ENCODE peak calls at places on chromosome 15, in six cellular contexts. Y is GM12891, J is GM12878, T is HepG2, A is K562, F is H1. Z is an unnamed sample.

GRCh38 chr15:70259030-70259424 is 161.3 kb upstream of the TLE3 start:
- DNase-seq in Y (no peak), J (no peak), T (no peak), A (peak), F (no peak), Z (no peak)

GRCh38 chr15:72141171-72142084 is 23.2 kb downstream of the SENP8 start:
- DNase-seq in Y (peak), J (peak), T (peak), A (no peak), F (no peak), Z (peak)

GRCh38 chr15:83380682-83381081 is 66.5 kb upstream of the SH3GL3 start:
- DNase-seq in Y (peak), J (peak), T (peak), A (peak), F (no peak), Z (peak)

GRCh38 chr15:88256261-88257230 is at the start of gene NTRK3:
- DNase-seq in Y (no peak), J (no peak), T (no peak), A (no peak), F (no peak), Z (no peak)

GRCh38 chr15:26235864-26236263 is 372.7 kb upstream of the ATP10A start:
- DNase-seq in Y (no peak), J (no peak), T (no peak), A (no peak), F (no peak), Z (no peak)

GRCh38 chr15:92205255-92205739 is 188.4 kb upstream of the ST8SIA2 start:
- DNase-seq in Y (no peak), J (no peak), T (peak), A (no peak), F (no peak), Z (no peak)

GRCh38 chr15:62697636-62698035 is 344.9 kb upstream of the TPM1 start:
- DNase-seq in Y (no peak), J (no peak), T (no peak), A (no peak), F (no peak), Z (no peak)

GRCh38 chr15:100114100-100114499 is 227.7 kb downstream of the ADAMTS17 start:
- DNase-seq in Y (no peak), J (no peak), T (no peak), A (no peak), F (no peak), Z (no peak)

GRCh38 chr15:40461958-40462357 is 8.8 kb upstream of the CHST14 start:
- DNase-seq in Y (no peak), J (no peak), T (no peak), A (no peak), F (no peak), Z (no peak)

GRCh38 chr15:68432665-68433064 is 702 bp upstream of the ITGA11 start:
- DNase-seq in Y (no peak), J (no peak), T (no peak), A (no peak), F (no peak), Z (no peak)

GRCh38 chr15:59689626-59690236 is 611 bp upstream of the BNIP2 start:
- DNase-seq in Y (no peak), J (no peak), T (peak), A (no peak), F (peak), Z (no peak)

GRCh38 chr15:80823995-80824394 is 44.8 kb downstream of the CEMIP start:
- DNase-seq in Y (no peak), J (peak), T (no peak), A (no peak), F (no peak), Z (no peak)

GRCh38 chr15:101479851-101480612 is 9.5 kb downstream of the PCSK6 start:
- DNase-seq in Y (no peak), J (no peak), T (no peak), A (no peak), F (no peak), Z (no peak)

GRCh38 chr15:77817434-77817833 is 184.7 kb upstream of the LINGO1 start:
- DNase-seq in Y (no peak), J (no peak), T (no peak), A (no peak), F (no peak), Z (no peak)

GRCh38 chr15:61501815-61502214 is 272.7 kb upstream of the RORA start:
- DNase-seq in Y (no peak), J (no peak), T (no peak), A (no peak), F (no peak), Z (no peak)

GRCh38 chr15:82810061-82810862 is 834 bp downstream of the WHAMM start:
- DNase-seq in Y (no peak), J (no peak), T (peak), A (peak), F (no peak), Z (no peak)

GRCh38 chr15:92803852-92804609 is 96.1 kb upstream of the CHD2 start:
- DNase-seq in Y (no peak), J (peak), T (peak), A (peak), F (no peak), Z (no peak)

GRCh38 chr15:25790003-25790660 is 73.0 kb downstream of the ATP10A start:
- DNase-seq in Y (no peak), J (no peak), T (no peak), A (no peak), F (no peak), Z (no peak)

GRCh38 chr15:31360843-31361763 is 34.5 kb downstream of the KLF13 start:
- DNase-seq in Y (peak), J (no peak), T (no peak), A (no peak), F (no peak), Z (peak)

GRCh38 chr15:70299931-70300858 is 202.5 kb upstream of the TLE3 start:
- DNase-seq in Y (peak), J (peak), T (no peak), A (no peak), F (no peak), Z (peak)

GRCh38 chr15:72902245-72902928 is 118.8 kb upstream of the ADPGK start:
- DNase-seq in Y (no peak), J (no peak), T (no peak), A (no peak), F (no peak), Z (no peak)

GRCh38 chr15:68054658-68055223 is 626 bp downstream of the PIAS1 start:
- DNase-seq in Y (no peak), J (no peak), T (peak), A (peak), F (peak), Z (peak)

GRCh38 chr15:64430000-64430735 is 30.2 kb upstream of the ZNF609 start:
- DNase-seq in Y (no peak), J (peak), T (no peak), A (peak), F (peak), Z (no peak)

GRCh38 chr15:49015896-49016295 is 30.4 kb downstream of the SECISBP2L start:
- DNase-seq in Y (no peak), J (no peak), T (no peak), A (no peak), F (no peak), Z (no peak)

DNA sequence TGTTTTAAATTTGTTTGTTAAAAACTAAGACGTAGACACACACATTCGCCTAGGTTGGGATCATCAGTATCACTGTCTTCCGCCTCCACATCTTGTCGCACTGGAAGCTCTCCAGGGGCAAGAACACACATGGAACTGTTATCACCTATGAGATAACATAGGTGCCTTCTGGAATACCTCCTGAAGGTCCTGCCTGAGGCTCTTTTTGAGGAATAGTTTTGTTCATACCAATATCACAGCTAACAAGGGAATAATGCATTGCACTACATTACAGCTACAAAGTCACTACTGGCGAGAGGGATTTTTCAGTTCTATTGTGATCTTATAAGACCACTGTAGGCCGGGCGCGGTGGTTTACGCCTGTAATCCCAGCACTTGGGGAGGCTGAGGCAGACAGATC is 29.9 kb downstream of the ZWILCH start:
- DNase-seq in Y (no peak), J (no peak), T (no peak), A (no peak), F (no peak), Z (no peak)
- TF ChIP-seq POLR2A in Y (no peak), J (no peak), T (no peak), A (no peak), F (no peak), Z (no peak)

GRCh38 chr15:89760303-89761008 is 9.4 kb upstream of the MESP1 start:
- DNase-seq in Y (peak), J (no peak), T (peak), A (peak), F (peak), Z (peak)
- TF ChIP-seq TAF1 in Y (no peak), J (no peak), T (no peak), A (no peak), F (no peak), Z (no peak)

GRCh38 chr15:35545316-35545824 is 595 bp downstream of the DPH6 start:
- DNase-seq in Y (peak), J (peak), T (peak), A (peak), F (no peak), Z (no peak)

GRCh38 chr15:35547775-35548364 is 1.9 kb upstream of the DPH6 start:
- DNase-seq in Y (no peak), J (no peak), T (no peak), A (peak), F (no peak), Z (no peak)

GRCh38 chr15:35546581-35547381 is 816 bp upstream of the DPH6 start:
- DNase-seq in Y (no peak), J (no peak), T (no peak), A (peak), F (no peak), Z (no peak)

GRCh38 chr15:35548435-35548834 is 2.5 kb upstream of the DPH6 start:
- DNase-seq in Y (no peak), J (no peak), T (no peak), A (no peak), F (no peak), Z (no peak)

DNA sequence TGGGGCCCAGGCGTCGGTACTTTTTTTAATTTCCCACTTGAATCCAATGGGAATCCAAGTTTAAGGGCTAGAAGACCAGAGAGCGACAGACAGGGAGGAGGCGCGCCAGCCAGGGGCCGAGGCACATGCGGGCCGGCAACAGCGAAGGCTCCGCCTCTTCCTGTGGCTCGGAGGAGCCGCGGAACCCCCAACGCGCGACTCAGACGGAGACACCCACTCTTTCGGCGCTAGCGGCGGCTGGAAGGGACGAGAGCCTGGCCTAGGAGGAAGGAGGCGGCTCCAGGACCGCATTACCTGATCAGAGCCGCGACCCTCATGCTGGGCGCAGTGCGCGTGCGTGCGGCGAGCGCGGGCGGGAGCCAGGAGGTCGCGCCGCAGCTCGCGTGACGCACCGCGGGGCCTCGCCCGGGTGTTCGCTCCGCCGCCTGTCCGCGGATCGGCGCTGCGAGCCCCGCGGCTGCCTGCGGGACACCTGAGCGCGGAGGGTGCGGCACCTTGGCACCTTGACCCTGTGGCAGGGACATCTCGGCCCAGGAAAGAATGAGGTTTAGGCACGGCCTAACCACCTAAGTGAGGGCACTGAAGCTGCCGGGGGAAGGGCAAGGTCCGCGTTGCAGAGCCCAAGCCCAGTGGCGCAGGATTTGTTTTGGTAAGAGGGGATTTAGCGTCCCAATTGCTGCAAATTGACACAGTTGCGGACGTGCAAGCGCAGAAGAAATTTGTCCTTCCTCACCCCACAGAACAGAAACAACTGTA is at the start of gene DPH6:
- DNase-seq in Y (peak), J (peak), T (peak), A (peak), F (no peak), Z (peak)
- TF ChIP-seq POLR2AphosphoS5 in Y (peak), J (peak), T (peak), A (peak), F (peak), Z (peak)

DNA sequence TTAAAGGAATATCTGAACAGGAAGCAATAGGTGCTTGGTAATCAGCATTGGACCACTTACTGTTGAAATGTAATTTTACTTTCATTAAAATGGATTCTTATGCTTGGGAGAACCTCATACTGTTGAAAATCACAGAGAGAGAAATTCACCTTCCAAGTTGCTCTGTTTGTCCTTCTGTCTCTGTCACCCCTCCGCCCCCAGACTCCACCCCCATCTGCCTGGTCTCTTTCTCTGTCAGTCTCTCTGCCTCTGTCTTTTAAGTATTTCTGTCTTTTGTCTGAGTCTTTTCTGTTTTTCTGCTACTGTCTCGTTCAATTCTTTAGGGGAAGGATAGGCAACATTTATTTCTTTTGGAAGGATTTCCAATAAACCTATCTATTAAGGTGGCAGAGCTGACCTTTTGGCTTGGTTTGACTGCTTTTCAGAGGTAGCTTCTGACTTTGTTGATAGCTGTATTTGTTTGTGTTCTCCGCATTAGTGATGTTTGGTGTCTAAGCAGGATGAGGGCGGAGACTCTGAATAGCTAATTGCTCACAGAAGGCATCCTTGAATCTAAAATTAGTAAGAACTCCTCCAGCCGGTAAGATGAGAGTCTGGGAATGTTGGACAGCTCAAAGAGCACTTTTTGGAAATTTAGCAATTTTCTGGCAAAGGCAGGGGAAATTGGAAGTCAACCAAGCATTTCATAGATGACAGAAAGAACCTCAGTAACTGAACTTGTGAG is 174.2 kb downstream of the KLHL25 start:
- DNase-seq in Y (no peak), J (no peak), T (no peak), A (no peak), F (no peak), Z (no peak)
- TF ChIP-seq POLR2A in Y (no peak), J (no peak), T (no peak), A (no peak), F (no peak), Z (no peak)

GRCh38 chr15:90780916-90781315 is 63.8 kb downstream of the BLM start:
- DNase-seq in Y (no peak), J (peak), T (no peak), A (no peak), F (no peak), Z (no peak)
- TF ChIP-seq TAF1 in Y (no peak), J (no peak), T (no peak), A (no peak), F (no peak), Z (no peak)

GRCh38 chr15:85639752-85640381 is 154.9 kb downstream of the KLHL25 start:
- DNase-seq in Y (no peak), J (no peak), T (no peak), A (no peak), F (no peak), Z (no peak)
- TF ChIP-seq POLR2AphosphoS5 in Y (no peak), J (no peak), T (no peak), A (no peak), F (no peak), Z (no peak)

DNA sequence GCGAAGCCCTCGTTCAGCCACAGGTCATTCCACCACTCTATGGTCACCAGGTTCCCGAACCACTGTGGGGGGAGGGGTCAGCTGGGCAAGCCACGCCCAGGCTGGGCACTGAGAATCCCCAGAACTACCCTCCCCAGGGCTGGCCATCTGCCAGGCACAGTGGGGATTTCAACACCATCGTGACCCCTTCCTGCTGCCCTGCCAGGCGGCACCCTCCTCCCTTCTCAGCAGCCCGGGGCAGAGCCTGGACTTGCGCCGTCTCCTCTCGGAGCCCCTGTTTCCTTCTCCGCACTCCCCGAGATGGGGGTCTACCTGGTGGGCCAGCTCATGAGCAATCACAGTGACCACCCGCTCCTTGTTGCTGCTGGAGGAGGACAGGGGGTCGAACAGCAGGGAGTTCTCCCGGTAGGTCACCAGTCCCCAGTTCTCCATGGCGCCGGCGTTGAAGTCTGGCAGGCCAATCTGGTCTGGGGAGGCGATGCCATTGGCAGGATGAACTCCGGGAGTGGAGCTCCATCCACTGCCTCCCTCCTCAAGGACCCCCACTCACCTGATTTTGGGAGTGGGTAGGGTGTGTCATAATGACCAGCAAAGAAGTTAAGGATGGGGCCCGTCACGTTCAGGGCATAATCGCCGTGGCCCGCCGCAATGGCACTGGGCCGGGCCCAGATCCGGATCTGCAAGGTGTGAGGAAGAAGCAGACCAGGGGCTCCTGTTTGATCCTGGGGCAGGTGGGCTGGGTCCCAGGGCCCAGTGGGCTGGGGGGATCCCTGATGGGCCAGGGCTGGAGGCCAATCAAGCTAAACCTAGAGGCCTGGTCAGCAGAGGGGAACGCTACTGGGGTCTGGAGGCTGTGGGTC is 10.5 kb downstream of the ANPEP start:
- DNase-seq in Y (no peak), J (no peak), T (no peak), A (no peak), F (no peak), Z (no peak)
- TF ChIP-seq POLR2A in Y (no peak), J (no peak), T (no peak), A (no peak), F (no peak), Z (no peak)

DNA sequence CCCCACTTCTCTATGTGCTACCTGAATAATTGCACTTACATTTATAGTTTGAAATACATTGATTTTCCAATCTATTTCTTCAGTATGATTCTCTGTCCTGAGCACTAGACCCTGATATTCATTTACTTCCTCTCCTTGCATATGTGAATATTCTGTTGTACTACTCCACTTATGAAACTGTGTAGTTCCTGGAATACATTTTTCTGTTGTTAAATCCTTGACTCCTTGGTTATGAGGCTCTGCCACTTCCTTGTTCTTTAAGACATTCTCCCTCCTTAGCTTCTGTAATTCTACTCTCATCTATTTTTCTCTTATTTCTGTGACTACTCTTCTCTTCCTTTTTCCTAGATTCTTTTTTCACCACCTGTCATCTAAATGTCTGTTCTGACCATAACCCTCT is 12.9 kb upstream of the MGA start:
- DNase-seq in Y (no peak), J (no peak), T (no peak), A (no peak), F (no peak), Z (no peak)
- TF ChIP-seq TAF1 in Y (no peak), J (no peak), T (no peak), A (no peak), F (no peak), Z (no peak)

DNA sequence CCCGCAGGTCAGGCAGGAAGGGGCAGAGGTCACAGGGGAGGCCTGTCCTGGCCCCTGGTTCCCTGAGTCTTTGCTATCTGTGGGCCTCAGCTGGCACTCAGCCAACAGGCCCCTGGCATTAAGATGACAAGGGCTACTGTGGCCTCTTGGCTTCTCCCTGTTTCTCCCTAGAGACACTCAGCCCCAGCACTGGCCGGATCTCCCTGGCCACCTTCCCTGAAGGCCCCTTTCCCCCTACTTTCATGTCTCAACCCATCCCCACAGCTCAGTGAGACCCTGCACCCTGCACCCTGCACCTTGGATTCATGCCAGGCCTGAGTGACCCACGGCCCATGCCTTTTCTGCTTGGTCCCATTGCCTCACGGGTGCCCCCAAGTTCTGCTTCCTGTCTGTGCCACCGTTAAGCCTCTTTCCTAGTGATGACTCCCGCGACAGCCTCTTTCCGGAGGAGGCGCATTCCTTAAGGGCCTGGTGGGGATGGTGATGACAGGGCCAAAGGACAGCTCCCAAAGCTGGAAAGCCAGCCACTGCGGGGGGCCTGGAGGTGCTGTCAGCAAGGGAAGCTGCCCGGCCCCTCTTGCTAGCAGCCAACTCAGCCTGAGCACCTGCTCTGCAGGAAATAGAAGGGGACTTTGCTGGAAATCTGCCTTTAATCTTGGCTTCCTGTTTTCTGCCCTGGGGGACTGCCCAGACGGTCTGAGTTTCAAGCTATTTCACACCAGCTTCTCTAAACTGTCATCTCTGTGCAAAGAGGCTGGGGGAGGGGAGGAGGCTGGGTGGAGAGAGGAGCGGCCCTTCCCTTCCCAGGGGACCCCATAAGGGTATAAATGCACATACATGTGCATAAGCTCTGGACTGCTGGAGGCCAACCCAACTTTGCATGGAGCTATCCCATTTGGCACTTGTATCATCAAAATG is 4.8 kb upstream of the CSK start:
- DNase-seq in Y (no peak), J (peak), T (no peak), A (no peak), F (no peak), Z (peak)
- TF ChIP-seq POLR2AphosphoS5 in Y (no peak), J (peak), T (no peak), A (no peak), F (no peak), Z (peak)